ENCODE peak calls at places on chromosome 3, in seven cellular contexts. F is ELR; T is effector CD4-positive, alpha-beta T cell; B is T-helper 1 cell; V is stimulated activated naive CD8-positive, alpha-beta T cell treated with anti-CD3 and anti-CD28 coated beads, Interleukin-15, amount 100 ng/mL, for 72 hours; P is cerebellar cortex; R is stimulated activated naive B cell treated with anti-CD40 and anti-IgM and Interleukin-4, amounts not matched to agents 10 μg/mL and 1 μg/mL and 100 μg/mL, for 72 hours. Y is an unnamed sample.

GRCh38 chr3:134039161-134039862 is 9.6 kb upstream of the SLCO2A1 start:
- DNase-seq in F (no peak), T (no peak), B (no peak), V (no peak), P (no peak), R (no peak), Y (no peak)

GRCh38 chr3:49867400-49867799 is 2.3 kb downstream of the CAMKV start:
- DNase-seq in F (no peak), T (no peak), B (no peak), V (no peak), P (no peak), R (no peak), Y (no peak)

GRCh38 chr3:45554001-45554691 is 40.4 kb upstream of the LIMD1 start:
- DNase-seq in F (peak), T (no peak), B (no peak), V (no peak), P (no peak), R (no peak), Y (no peak)

GRCh38 chr3:127546970-127547733 is 43.4 kb downstream of the TPRA1 start:
- DNase-seq in F (no peak), T (no peak), B (no peak), V (no peak), P (no peak), R (no peak), Y (no peak)

GRCh38 chr3:106302451-106303221 is 433.8 kb upstream of the CBLB start:
- DNase-seq in F (no peak), T (no peak), B (peak), V (no peak), P (no peak), R (peak), Y (no peak)

GRCh38 chr3:56971816-56972215 is 88.6 kb upstream of the SPATA12 start:
- DNase-seq in F (no peak), T (no peak), B (no peak), V (no peak), P (no peak), R (no peak), Y (no peak)

GRCh38 chr3:48984648-48985047 is 5.4 kb upstream of the P4HTM start:
- DNase-seq in F (peak), T (no peak), B (no peak), V (no peak), P (no peak), R (no peak), Y (no peak)

GRCh38 chr3:153667341-153667740 is 453.8 kb upstream of the ARHGEF26 start:
- DNase-seq in F (no peak), T (no peak), B (no peak), V (no peak), P (no peak), R (no peak), Y (no peak)

GRCh38 chr3:13839253-13839652 is 40.6 kb downstream of the WNT7A start:
- DNase-seq in F (peak), T (no peak), B (no peak), V (no peak), P (no peak), R (no peak), Y (no peak)

GRCh38 chr3:89698208-89698830 is 590.9 kb downstream of the EPHA3 start:
- DNase-seq in F (no peak), T (no peak), B (no peak), V (no peak), P (no peak), R (no peak), Y (no peak)

GRCh38 chr3:151708868-151709267 is 24.9 kb upstream of the AADACL2 start:
- DNase-seq in F (no peak), T (no peak), B (no peak), V (no peak), P (no peak), R (no peak), Y (no peak)

GRCh38 chr3:167396075-167396474 is 16.0 kb upstream of the ZBBX start:
- DNase-seq in F (no peak), T (no peak), B (no peak), V (no peak), P (no peak), R (no peak), Y (no peak)

GRCh38 chr3:152073267-152073666 is 195.5 kb upstream of the MBNL1 start:
- DNase-seq in F (peak), T (no peak), B (no peak), V (no peak), P (no peak), R (no peak), Y (no peak)

GRCh38 chr3:134869153-134869726 is 74.2 kb downstream of the EPHB1 start:
- DNase-seq in F (no peak), T (no peak), B (no peak), V (no peak), P (no peak), R (no peak), Y (no peak)

GRCh38 chr3:54122802-54123537 is 618 bp downstream of the CACNA2D3 start:
- DNase-seq in F (no peak), T (no peak), B (no peak), V (no peak), P (no peak), R (no peak), Y (no peak)

GRCh38 chr3:53286727-53287412 is 31.0 kb upstream of the TKT start:
- DNase-seq in F (no peak), T (no peak), B (no peak), V (no peak), P (no peak), R (no peak), Y (no peak)

GRCh38 chr3:152508705-152509104 is 240.0 kb downstream of the MBNL1 start:
- DNase-seq in F (peak), T (no peak), B (peak), V (no peak), P (no peak), R (no peak), Y (no peak)

GRCh38 chr3:177213806-177214528 is 16.7 kb upstream of the TBL1XR1 start:
- DNase-seq in F (no peak), T (no peak), B (no peak), V (no peak), P (no peak), R (no peak), Y (no peak)

GRCh38 chr3:122560680-122561079 is 3.4 kb downstream of the PARP9 start:
- DNase-seq in F (peak), T (peak), B (peak), V (peak), P (peak), R (peak), Y (no peak)